ENCODE peak calls at places on chromosomes 4 and X, in four cellular contexts. S is hepatocyte, Q is vagina, D is kidney. L is an unnamed sample.

GRCh38 chr4:112765317-112765989 is 128.5 kb downstream of the LARP7 start:
- DNase-seq in S (peak; percentile 40), Q (no peak), D (no peak), L (peak; percentile 41)

GRCh38 chr4:181909368-181909767 is 333.8 kb upstream of the TENM3 start:
- DNase-seq in S (peak; percentile 55), Q (no peak), D (no peak), L (peak; percentile 11)

GRCh38 chrX:19740744-19741143 is 146.7 kb downstream of the SH3KBP1 start:
- DNase-seq in S (peak; percentile 7), Q (no peak), D (no peak), L (no peak)

GRCh38 chr4:109574443-109574850 is 14.4 kb downstream of the MCUB start:
- DNase-seq in S (peak; percentile 40), Q (no peak), D (no peak), L (peak; percentile 48)

GRCh38 chr4:30181512-30181911 is 538.7 kb upstream of the PCDH7 start:
- DNase-seq in S (no peak), Q (no peak), D (no peak), L (no peak)

GRCh38 chrX:129247642-129248041 is 275.6 kb downstream of the SMARCA1 start:
- DNase-seq in S (no peak), Q (no peak), D (no peak), L (no peak)

GRCh38 chr4:48509543-48509942 is 19.5 kb downstream of the ZAR1 start:
- DNase-seq in S (no peak), Q (no peak), D (no peak), L (no peak)

GRCh38 chr4:55781341-55781740 is 38.2 kb upstream of the EXOC1L start:
- DNase-seq in S (no peak), Q (no peak), D (no peak), L (no peak)

GRCh38 chr4:153205028-153205648 is 895 bp downstream of the TRIM2 start:
- DNase-seq in S (peak; percentile 80), Q (no peak), D (peak; percentile 91), L (no peak)

GRCh38 chr4:12734586-12734985 is 749.6 kb downstream of the RAB28 start:
- DNase-seq in S (no peak), Q (no peak), D (no peak), L (no peak)
- H3K4me1 ChIP-seq in S (no peaks in the 10 kb centered on the region), Q (no peaks in the 10 kb centered on the region), D (no peaks in the 10 kb centered on the region), L (no peaks in the 10 kb centered on the region)

DNA sequence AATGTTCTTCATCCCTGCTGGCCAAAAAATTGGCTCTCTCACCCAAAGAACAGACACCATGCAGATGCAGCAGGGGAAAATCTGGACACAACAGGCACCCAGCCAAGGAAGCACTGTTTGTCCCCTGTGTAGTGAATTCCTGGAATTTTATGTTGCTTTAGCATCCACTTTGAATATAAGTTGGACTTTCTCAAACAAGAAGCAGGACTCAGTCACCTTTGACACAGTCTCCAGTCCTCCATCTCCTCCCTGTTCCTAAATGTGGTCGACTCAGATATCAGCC is 11.8 kb downstream of the ZNF182 start:
- DNase-seq in S (no peak), Q (no peak), D (no peak), L (peak; percentile 19)
- H3K27ac ChIP-seq in S (no peak overlapping the region), Q (no peak overlapping the region), D (no peak overlapping the region), L (no peak overlapping the region)

DNA sequence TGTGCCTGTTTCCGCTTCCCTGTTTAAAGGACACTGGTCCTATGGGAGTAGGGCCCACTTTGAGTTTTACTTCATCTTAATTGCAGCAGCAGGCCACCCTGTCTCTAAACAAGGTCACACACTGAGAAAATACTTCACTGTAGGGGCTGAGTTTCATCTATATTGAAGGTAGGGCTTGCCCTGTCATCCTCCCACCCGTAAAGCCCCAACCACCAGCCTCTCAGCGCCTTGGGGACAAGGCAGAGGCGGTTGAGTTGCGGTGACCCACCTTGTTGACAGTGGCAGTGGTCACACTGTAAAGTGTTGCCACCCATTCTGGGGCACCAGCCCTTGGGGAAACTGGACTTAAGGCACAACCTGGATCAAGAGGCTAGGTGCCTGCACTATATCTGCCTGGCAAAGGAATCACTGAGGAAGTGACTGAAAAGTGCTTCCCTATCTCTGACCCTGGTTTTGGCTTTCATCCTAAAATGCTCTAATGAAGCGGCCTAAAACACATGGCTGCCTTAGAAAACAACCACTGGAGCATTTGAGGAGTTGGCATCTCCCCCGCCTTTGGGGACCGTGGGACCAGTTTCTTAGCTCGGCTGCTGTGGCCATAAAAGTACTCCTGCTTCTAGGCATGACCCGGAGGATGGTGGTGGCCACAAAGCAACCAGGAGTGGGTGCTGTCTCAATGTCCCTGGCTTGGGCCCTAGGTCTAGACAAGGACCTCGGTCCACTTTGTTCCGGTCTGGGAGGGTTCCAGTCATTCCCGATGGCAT is 7.8 kb upstream of the WDR1 start:
- DNase-seq in S (no peak), Q (no peak), D (no peak), L (no peak)
- H3K4me1 ChIP-seq in S (peaks cover 40% of the 10 kb centered on the region), Q (peaks cover 12% of the 10 kb centered on the region), D (peaks cover 32% of the 10 kb centered on the region), L (peaks cover 15% of the 10 kb centered on the region)

GRCh38 chr4:124635331-124635730 is 77.2 kb downstream of the ANKRD50 start:
- DNase-seq in S (no peak), Q (no peak), D (no peak), L (no peak)

GRCh38 chr4:124632439-124632838 is 80.1 kb downstream of the ANKRD50 start:
- DNase-seq in S (no peak), Q (no peak), D (no peak), L (no peak)

GRCh38 chr4:124640037-124640730 is 72.3 kb downstream of the ANKRD50 start:
- DNase-seq in S (no peak), Q (no peak), D (no peak), L (peak; percentile 64)

GRCh38 chr4:124633285-124633941 is 79.1 kb downstream of the ANKRD50 start:
- DNase-seq in S (no peak), Q (no peak), D (no peak), L (no peak)

DNA sequence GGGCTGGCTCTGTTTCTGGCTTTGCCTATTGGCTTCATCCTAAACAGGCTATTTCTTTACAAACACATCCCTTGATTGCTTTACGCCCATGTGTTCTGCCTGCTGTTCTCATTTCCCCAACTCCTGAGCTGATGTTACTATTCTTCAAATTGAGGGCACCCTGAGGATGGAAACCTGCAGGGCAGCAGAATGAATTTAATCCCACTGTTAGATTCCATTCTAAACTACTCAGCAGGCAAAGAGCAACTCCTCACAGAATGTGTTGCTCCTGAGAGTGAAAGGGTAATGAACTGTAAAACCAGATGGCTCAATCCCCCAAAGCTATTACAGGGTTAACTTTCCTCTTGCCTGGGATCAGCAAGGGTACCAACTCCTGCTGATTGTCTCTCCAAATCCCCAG is 75.7 kb downstream of the ANKRD50 start:
- DNase-seq in S (no peak), Q (no peak), D (no peak), L (no peak)
- H3K27ac ChIP-seq in S (no peak overlapping the region), Q (no peak overlapping the region), D (no peak overlapping the region), L (no peak overlapping the region)

GRCh38 chrX:64853424-64853823 is 122.8 kb downstream of the ZC4H2 start:
- DNase-seq in S (no peak), Q (no peak), D (no peak), L (no peak)

GRCh38 chrX:64850371-64851082 is 125.7 kb downstream of the ZC4H2 start:
- DNase-seq in S (no peak), Q (no peak), D (no peak), L (no peak)
- H3K4me1 ChIP-seq in S (no peaks in the 10 kb centered on the region), Q (no peaks in the 10 kb centered on the region), D (no peaks in the 10 kb centered on the region), L (no peaks in the 10 kb centered on the region)

GRCh38 chr4:2482192-2482591 is 13.3 kb downstream of the RNF4 start:
- DNase-seq in S (no peak), Q (no peak), D (peak; percentile 61), L (no peak)
- H3K27ac ChIP-seq in S (no peak overlapping the region), Q (peak overlapping the region; percentile 44), D (peak overlapping the region; percentile 41), L (no peak overlapping the region)

GRCh38 chr4:142407569-142407968 is 438.5 kb downstream of the INPP4B start:
- DNase-seq in S (no peak), Q (no peak), D (no peak), L (peak; percentile 11)
- H3K4me1 ChIP-seq in S (peaks cover 13% of the 10 kb centered on the region), Q (peaks cover 45% of the 10 kb centered on the region), D (peaks cover 10% of the 10 kb centered on the region), L (peaks cover 22% of the 10 kb centered on the region)